ENCODE peak calls at places on chromosomes 16 and 17, in five cellular contexts. F is heart left ventricle, I is foreskin melanocyte, Y is T follicular helper cell, E is BJ. Z is an unnamed sample.

GRCh38 chr17:14672830-14673229 is 371.9 kb downstream of the HS3ST3B1 start:
- DNase-seq in F (no peak), I (no peak), Y (no peak), E (peak; percentile 15), Z (no peak)

GRCh38 chr16:25020112-25020591 is 5.0 kb upstream of the ARHGAP17 start:
- DNase-seq in F (no peak), I (no peak), Y (no peak), E (no peak), Z (no peak)

GRCh38 chr16:25291580-25291979 is 33.9 kb upstream of the ZKSCAN2 start:
- DNase-seq in F (no peak), I (no peak), Y (no peak), E (no peak), Z (no peak)

GRCh38 chr16:56048425-56049100 is 142.7 kb upstream of the GNAO1 start:
- DNase-seq in F (no peak), I (no peak), Y (no peak), E (no peak), Z (no peak)

GRCh38 chr16:29811896-29812665 is at the start of gene PRRT2:
- DNase-seq in F (peak; percentile 72), I (no peak), Y (no peak), E (no peak), Z (no peak)

GRCh38 chr17:78883090-78883532 is 19.9 kb downstream of the CEP295NL start:
- DNase-seq in F (peak; percentile 77), I (peak; percentile 77), Y (no peak), E (peak; percentile 86), Z (no peak)

GRCh38 chr17:9880582-9880999 is 24.5 kb downstream of the RCVRN start:
- DNase-seq in F (no peak), I (peak; percentile 75), Y (no peak), E (no peak), Z (no peak)

GRCh38 chr16:22181843-22182242 is 19.5 kb downstream of the SDR42E2 start:
- DNase-seq in F (no peak), I (no peak), Y (no peak), E (no peak), Z (no peak)

GRCh38 chr16:52070341-52071057 is 476.4 kb downstream of the TOX3 start:
- DNase-seq in F (no peak), I (no peak), Y (no peak), E (no peak), Z (no peak)

Z was measured in Jurkat, Clone E6-1.